ENCODE peak calls at places on chromosomes 13 and 19, in five cellular contexts. M is HepG2, P is H1, H is K562, X is GM12878. T is an unnamed sample.
A peak's percentile ranks its signal among the peaks of the same experiment; 100 is the strongest.

GRCh38 chr19:28426902-28427232 is 786.1 kb downstream of the UQCRFS1 start:
- DNase-seq in M (no peak), P (no peak), H (peak; percentile 36), X (no peak), T (no peak)

GRCh38 chr13:100837611-100838010 is 163.0 kb upstream of the TMTC4 start:
- DNase-seq in M (no peak), P (no peak), H (no peak), X (no peak), T (no peak)

GRCh38 chr13:83839158-83839557 is 43.1 kb downstream of the SLITRK1 start:
- DNase-seq in M (no peak), P (no peak), H (no peak), X (no peak), T (no peak)

GRCh38 chr19:33558846-33559245 is 37.3 kb upstream of the PEPD start:
- DNase-seq in M (no peak), P (no peak), H (no peak), X (no peak), T (no peak)

GRCh38 chr19:5691930-5692784 is 2.1 kb downstream of the RPL36 start:
- DNase-seq in M (no peak), P (no peak), H (peak; percentile 78), X (no peak), T (no peak)

GRCh38 chr19:19458110-19458816 is 52.8 kb downstream of the GATAD2A start:
- DNase-seq in M (no peak), P (no peak), H (no peak), X (no peak), T (no peak)

GRCh38 chr19:34480971-34481821 is at the start of gene WTIP:
- DNase-seq in M (peak; percentile 62), P (peak; percentile 88), H (no peak), X (no peak), T (peak; percentile 18)

GRCh38 chr19:46860846-46861690 is at the start of gene ARHGAP35:
- DNase-seq in M (no peak), P (peak; percentile 77), H (peak; percentile 94), X (no peak), T (no peak)

GRCh38 chr13:108185218-108185617 is 30.1 kb downstream of the LIG4 start:
- DNase-seq in M (no peak), P (no peak), H (no peak), X (no peak), T (no peak)

GRCh38 chr19:11064831-11065303 is 24.4 kb upstream of the LDLR start:
- DNase-seq in M (no peak), P (no peak), H (peak; percentile 48), X (no peak), T (no peak)

GRCh38 chr19:39110263-39110967 is 15.2 kb upstream of the PAK4 start:
- DNase-seq in M (peak; percentile 38), P (peak; percentile 92), H (peak; percentile 66), X (no peak), T (peak; percentile 41)

GRCh38 chr13:113548171-113548641 is 36.3 kb upstream of the TFDP1 start:
- DNase-seq in M (no peak), P (peak; percentile 49), H (no peak), X (no peak), T (no peak)

GRCh38 chr19:19531951-19532805 is 3.5 kb downstream of the YJEFN3 start:
- DNase-seq in M (peak; percentile 30), P (peak; percentile 97), H (peak; percentile 87), X (no peak), T (no peak)

GRCh38 chr13:84844473-84844872 is 954.7 kb downstream of the SLITRK6 start:
- DNase-seq in M (peak; percentile 1), P (no peak), H (no peak), X (no peak), T (peak; percentile 4)

GRCh38 chr19:4911314-4911713 is 2.0 kb downstream of the UHRF1 start:
- DNase-seq in M (no peak), P (no peak), H (no peak), X (no peak), T (no peak)

GRCh38 chr19:19053508-19054314 is 10.1 kb upstream of the SLC25A42 start:
- DNase-seq in M (peak; percentile 50), P (peak; percentile 84), H (peak; percentile 83), X (no peak), T (peak; percentile 57)

GRCh38 chr13:79194272-79194671 is 211.8 kb downstream of the RBM26 start:
- DNase-seq in M (no peak), P (no peak), H (no peak), X (peak; percentile 92), T (no peak)

GRCh38 chr13:61954092-61954491 is 538.4 kb upstream of the PCDH20 start:
- DNase-seq in M (peak; percentile 4), P (no peak), H (no peak), X (no peak), T (peak; percentile 19)

GRCh38 chr19:14139944-14140343 is 3.6 kb upstream of the ASF1B start:
- DNase-seq in M (no peak), P (no peak), H (peak; percentile 47), X (no peak), T (no peak)

GRCh38 chr13:44272692-44273091 is 100.9 kb upstream of the SERP2 start:
- DNase-seq in M (no peak), P (no peak), H (peak; percentile 13), X (no peak), T (no peak)

GRCh38 chr19:17339088-17339741 is 1.9 kb downstream of the GTPBP3 start:
- DNase-seq in M (no peak), P (peak; percentile 90), H (peak; percentile 55), X (no peak), T (no peak)

GRCh38 chr19:55460670-55461258 is 678 bp downstream of the ISOC2 start:
- DNase-seq in M (peak; percentile 84), P (peak; percentile 92), H (peak; percentile 92), X (no peak), T (no peak)

GRCh38 chr19:10766681-10767201 is 48.9 kb downstream of the DNM2 start:
- DNase-seq in M (no peak), P (no peak), H (no peak), X (no peak), T (no peak)

GRCh38 chr19:5397804-5398692 is 57.2 kb upstream of the ZNRF4 start:
- DNase-seq in M (peak; percentile 16), P (peak; percentile 68), H (peak; percentile 49), X (no peak), T (no peak)

GRCh38 chr19:45569619-45570421 is 14.8 kb downstream of the OPA3 start:
- DNase-seq in M (peak; percentile 45), P (peak; percentile 96), H (peak; percentile 80), X (no peak), T (peak; percentile 24)

GRCh38 chr19:48325265-48325910 is at the start of gene EMP3:
- DNase-seq in M (no peak), P (peak; percentile 78), H (peak; percentile 94), X (peak; percentile 38), T (peak; percentile 63)

GRCh38 chr13:32284927-32285632 is 30.1 kb downstream of the ZAR1L start:
- DNase-seq in M (peak; percentile 68), P (no peak), H (no peak), X (no peak), T (peak; percentile 7)

GRCh38 chr19:27887946-27888345 is 1325.0 kb downstream of the UQCRFS1 start:
- DNase-seq in M (no peak), P (no peak), H (no peak), X (no peak), T (no peak)

DNA sequence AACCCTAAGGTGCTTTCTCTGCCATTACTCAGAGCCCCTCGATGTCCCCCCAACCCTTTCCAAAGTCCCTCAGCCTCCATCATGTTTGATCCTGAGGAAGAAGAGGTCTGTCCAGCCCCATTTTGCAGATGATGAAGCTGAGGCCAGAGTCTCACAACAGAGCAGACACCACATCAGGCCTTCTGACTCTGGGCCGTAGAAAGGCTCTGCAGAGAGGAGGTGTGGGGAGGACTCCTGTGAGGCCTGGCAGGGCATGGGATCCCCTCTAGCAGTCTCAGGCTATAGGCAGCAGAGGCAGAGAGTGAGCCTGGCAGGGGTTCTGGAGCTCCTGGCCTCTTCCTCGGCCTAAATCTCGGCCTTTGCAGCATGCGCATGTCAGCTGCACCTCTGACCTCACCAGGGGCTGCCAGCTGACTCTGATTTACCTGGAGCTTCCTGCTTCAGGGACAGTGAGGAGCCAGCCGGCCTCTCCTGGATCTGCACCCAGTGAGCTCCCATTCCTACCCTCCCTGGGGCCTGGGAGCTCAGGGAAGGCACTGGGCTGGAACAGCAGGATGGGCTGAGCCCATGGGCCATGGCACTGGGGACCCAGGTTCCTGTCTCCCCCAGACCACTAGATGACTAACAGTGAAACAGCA is 41.7 kb upstream of the VSTM2B start:
- DNase-seq in M (no peak), P (peak; percentile 37), H (no peak), X (no peak), T (no peak)
- TF ChIP-seq JUND in M (no peak), P (no peak), H (no peak), X (no peak), T (no peak)

DNA sequence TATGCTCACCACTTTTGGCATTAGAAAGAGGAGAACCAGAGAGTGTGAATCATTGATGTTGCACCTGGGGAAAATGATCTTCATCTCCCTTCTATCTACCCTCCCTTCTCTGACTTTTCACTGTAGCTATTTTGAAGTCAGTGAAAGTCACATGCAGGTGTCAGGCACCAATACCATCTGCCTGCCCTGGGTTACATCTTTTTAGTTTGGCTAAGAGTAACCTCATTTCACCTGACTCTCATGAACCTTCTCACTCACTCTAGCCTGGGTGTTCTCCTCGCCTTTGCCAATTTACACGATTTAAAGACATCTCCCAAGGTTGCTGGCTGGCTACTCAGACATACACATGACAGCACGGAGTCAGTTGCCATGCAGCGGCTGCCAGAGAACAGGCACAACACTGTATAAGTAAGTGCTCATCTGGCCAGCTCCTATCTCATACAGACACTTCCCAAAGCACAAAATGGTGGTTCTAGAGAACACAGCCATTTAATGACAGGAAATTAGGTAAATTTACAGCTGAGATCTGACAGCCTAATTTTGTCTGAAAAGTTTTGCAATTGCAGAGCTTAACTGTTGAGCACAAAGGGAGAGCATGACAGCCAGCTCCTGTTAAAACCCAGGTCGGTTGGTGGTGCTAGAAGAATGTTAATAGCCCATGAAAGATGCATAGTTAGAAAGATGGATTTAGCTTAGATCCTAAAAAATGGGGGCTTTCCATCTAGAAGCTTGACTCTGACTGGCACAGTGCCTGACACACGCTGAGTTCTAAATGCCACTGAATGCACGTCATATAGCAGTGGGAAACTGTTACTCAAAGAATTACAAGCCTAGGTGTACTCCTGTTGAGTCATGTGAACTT is 32.5 kb downstream of the LCP1 start:
- DNase-seq in M (no peak), P (no peak), H (no peak), X (no peak), T (no peak)
- TF ChIP-seq SRF in M (no peak), P (no peak), H (no peak), X (no peak), T (no peak)

DNA sequence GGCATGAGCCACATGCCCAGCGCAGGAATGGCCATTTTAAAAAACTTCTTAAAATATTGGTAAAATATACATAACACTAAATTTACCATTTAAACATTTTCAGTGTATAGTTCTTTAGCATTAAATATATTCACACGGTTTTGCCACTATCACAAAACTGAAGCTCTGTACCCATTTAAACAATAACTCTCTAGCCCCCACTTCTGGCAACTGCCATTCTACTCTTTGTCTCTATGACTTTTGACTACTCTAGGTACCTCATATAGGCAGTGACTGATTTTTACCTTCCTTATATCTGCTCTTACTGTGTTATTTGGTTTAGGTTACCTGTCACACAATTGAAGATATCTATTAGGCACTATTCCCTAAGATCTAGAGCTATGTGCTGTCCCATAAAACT is 2.3 kb upstream of the KBTBD7 start:
- DNase-seq in M (peak; percentile 16), P (no peak), H (peak; percentile 13), X (no peak), T (no peak)
- TF ChIP-seq JUND in M (no peak), P (no peak), H (no peak), X (no peak), T (no peak)

DNA sequence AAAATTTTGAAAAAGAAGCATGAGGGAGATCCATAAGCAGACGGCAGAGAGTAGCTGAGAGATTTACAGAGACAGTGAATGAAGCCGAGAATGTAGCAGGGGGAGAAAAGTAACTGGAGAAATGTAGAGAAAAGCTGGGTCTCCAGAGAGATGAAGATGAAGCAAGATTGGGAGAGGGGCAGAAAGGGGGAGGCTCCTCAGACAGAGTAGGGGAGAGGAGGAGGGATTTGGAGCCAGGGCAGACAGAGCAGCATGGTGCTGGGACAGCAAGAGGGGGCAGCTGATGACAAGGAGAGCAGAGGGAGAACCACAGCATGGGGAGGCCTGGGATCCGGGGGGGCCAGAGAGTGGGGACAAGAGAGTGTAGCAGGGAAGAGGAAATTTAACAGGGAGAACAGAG is 933 bp downstream of the ZNF610 start:
- DNase-seq in M (no peak), P (no peak), H (no peak), X (no peak), T (no peak)
- TF ChIP-seq SRF in M (no peak), P (no peak), H (no peak), X (no peak), T (no peak)

T was measured in HCT116.